ENCODE peak calls at places on chromosomes 16 and 17, in eight cellular contexts. R is upper lobe of right lung, Y is tibial artery, O is A673, Z is stomach, N is tibial nerve, B is ovary, C is heart right ventricle. A is an unnamed sample. For H3K4me1, the result is how much of the 10 kb centered on the place peaks cover.

GRCh38 chr16:86992587-86992986 is 324.6 kb downstream of the C16orf95 start:
- DNase-seq in R (no peak), Y (peak), O (no peak), Z (no peak), N (no peak), B (no peak), C (no peak), A (no peak)

GRCh38 chr17:43475494-43476089 is 8.2 kb upstream of the DHX8 start:
- DNase-seq in R (no peak), Y (no peak), O (no peak), Z (no peak), N (no peak), B (no peak), C (no peak), A (no peak)

GRCh38 chr17:9684955-9685621 is 39.8 kb downstream of the USP43 start:
- DNase-seq in R (no peak), Y (no peak), O (no peak), Z (no peak), N (no peak), B (no peak), C (no peak), A (no peak)

GRCh38 chr17:4483012-4483840 is 15.5 kb upstream of the SPNS2 start:
- DNase-seq in R (no peak), Y (no peak), O (no peak), Z (peak), N (no peak), B (no peak), C (no peak), A (peak)

GRCh38 chr17:75531724-75532090 is 6.2 kb downstream of the LLGL2 start:
- DNase-seq in R (peak), Y (no peak), O (no peak), Z (no peak), N (no peak), B (no peak), C (no peak), A (no peak)

GRCh38 chr16:30394603-30395154 is 541 bp upstream of the ZNF48 start:
- DNase-seq in R (no peak), Y (no peak), O (no peak), Z (no peak), N (no peak), B (no peak), C (no peak), A (no peak)

GRCh38 chr16:67723151-67723915 is 4.2 kb upstream of the GFOD2 start:
- DNase-seq in R (peak), Y (peak), O (no peak), Z (no peak), N (no peak), B (peak), C (no peak), A (no peak)

GRCh38 chr17:70862295-70862694 is 693.0 kb downstream of the KCNJ2 start:
- DNase-seq in R (no peak), Y (no peak), O (no peak), Z (no peak), N (no peak), B (no peak), C (no peak), A (no peak)

GRCh38 chr17:13036776-13037175 is 18.9 kb upstream of the ELAC2 start:
- DNase-seq in R (no peak), Y (no peak), O (no peak), Z (no peak), N (no peak), B (no peak), C (no peak), A (no peak)

GRCh38 chr17:21081967-21082366 is 39.2 kb upstream of the USP22 start:
- DNase-seq in R (no peak), Y (no peak), O (no peak), Z (no peak), N (no peak), B (no peak), C (no peak), A (no peak)

GRCh38 chr17:78953356-78954350 is 26.1 kb downstream of the LGALS3BP start:
- DNase-seq in R (no peak), Y (no peak), O (no peak), Z (no peak), N (no peak), B (peak), C (no peak), A (no peak)

GRCh38 chr16:16857012-16857411 is 478.1 kb downstream of the NPIPA7 start:
- DNase-seq in R (no peak), Y (no peak), O (no peak), Z (no peak), N (no peak), B (no peak), C (no peak), A (no peak)

GRCh38 chr17:42928714-42929496 is 28.3 kb downstream of the G6PC1 start:
- DNase-seq in R (no peak), Y (peak), O (peak), Z (peak), N (peak), B (peak), C (peak), A (peak)

GRCh38 chr16:14399397-14400284 is 230.4 kb downstream of the PARN start:
- DNase-seq in R (no peak), Y (peak), O (no peak), Z (no peak), N (peak), B (peak), C (peak), A (no peak)

GRCh38 chr17:49404906-49405305 is 9.8 kb downstream of the PHB1 start:
- DNase-seq in R (no peak), Y (no peak), O (no peak), Z (no peak), N (no peak), B (no peak), C (no peak), A (no peak)

GRCh38 chr16:64898159-64898558 is 223.7 kb downstream of the CDH11 start:
- DNase-seq in R (no peak), Y (no peak), O (no peak), Z (no peak), N (no peak), B (no peak), C (no peak), A (no peak)

GRCh38 chr17:28928061-28928460 is 23.3 kb downstream of the PHF12 start:
- DNase-seq in R (no peak), Y (no peak), O (no peak), Z (no peak), N (no peak), B (no peak), C (no peak), A (no peak)

GRCh38 chr17:66831383-66832220 is 3.3 kb upstream of the CACNG5 start:
- DNase-seq in R (no peak), Y (peak), O (peak), Z (no peak), N (no peak), B (no peak), C (no peak), A (no peak)

GRCh38 chr17:65121368-65121767 is 15.8 kb upstream of the RGS9 start:
- DNase-seq in R (no peak), Y (no peak), O (no peak), Z (no peak), N (no peak), B (no peak), C (no peak), A (no peak)

GRCh38 chr17:65121916-65122821 is 15.0 kb upstream of the RGS9 start:
- DNase-seq in R (no peak), Y (no peak), O (no peak), Z (no peak), N (no peak), B (no peak), C (no peak), A (peak)

GRCh38 chr17:65117384-65118035 is 19.7 kb upstream of the RGS9 start:
- DNase-seq in R (no peak), Y (no peak), O (no peak), Z (no peak), N (no peak), B (no peak), C (no peak), A (no peak)

GRCh38 chr17:65123757-65124675 is 13.2 kb upstream of the RGS9 start:
- DNase-seq in R (no peak), Y (no peak), O (no peak), Z (no peak), N (no peak), B (no peak), C (no peak), A (peak)

DNA sequence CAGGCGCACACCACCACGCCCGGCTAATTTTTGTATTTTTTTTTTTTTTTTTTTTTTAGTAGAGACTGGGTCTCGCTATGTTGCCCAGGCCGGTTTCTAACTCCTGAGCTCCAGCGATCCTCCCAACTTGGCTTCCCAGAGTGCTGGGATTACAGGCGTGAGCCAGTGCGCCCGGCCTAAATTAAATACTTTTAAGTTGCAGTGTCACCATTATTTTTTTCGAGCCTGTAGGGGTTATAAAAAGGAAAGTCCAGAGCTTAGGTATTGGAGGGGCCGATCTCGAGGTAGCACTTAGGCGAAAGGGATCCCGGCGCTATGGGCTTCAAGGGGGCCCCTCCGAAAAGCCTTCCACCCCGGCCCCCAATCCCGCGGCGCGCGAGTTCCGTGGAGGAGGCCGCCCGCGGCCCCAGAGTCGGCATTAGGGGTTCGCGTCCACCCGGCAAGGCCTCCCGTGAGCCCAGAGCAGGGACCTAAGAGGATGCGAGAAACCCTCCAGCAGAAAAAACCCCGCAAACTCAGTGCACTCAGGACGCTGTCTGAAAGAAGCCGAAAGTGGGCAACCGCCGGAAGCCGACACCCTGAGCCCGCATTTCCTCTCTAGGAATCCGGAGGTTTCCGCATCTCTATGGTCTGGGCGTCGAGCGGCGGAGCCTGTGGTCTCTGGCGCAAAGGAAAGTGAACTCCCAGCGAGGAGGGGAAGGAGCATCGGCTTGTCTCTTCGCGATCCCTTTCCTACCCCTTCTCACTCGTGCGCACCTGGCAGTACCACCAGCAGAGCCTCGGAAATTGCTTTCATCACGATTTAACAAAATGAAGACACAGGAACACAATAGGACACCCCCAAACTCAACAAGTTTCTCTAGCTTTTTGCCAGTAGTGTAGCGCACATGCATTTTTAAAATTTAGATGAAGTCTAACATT is 14.1 kb upstream of the RGS9 start:
- DNase-seq in R (peak), Y (peak), O (peak), Z (peak), N (peak), B (peak), C (peak), A (peak)
- TF ChIP-seq CTCF in R (no peak), Y (no peak), O (no peak), Z (no peak), N (no peak), B (no peak), C (no peak), A (no peak)

GRCh38 chr16:81633147-81633619 is 145.9 kb upstream of the PLCG2 start:
- DNase-seq in R (no peak), Y (no peak), O (no peak), Z (no peak), N (no peak), B (no peak), C (no peak), A (no peak)

GRCh38 chr16:81634380-81635121 is 144.5 kb upstream of the PLCG2 start:
- DNase-seq in R (no peak), Y (no peak), O (no peak), Z (no peak), N (no peak), B (no peak), C (no peak), A (no peak)

GRCh38 chr16:81635336-81635947 is 143.6 kb upstream of the PLCG2 start:
- DNase-seq in R (no peak), Y (no peak), O (no peak), Z (no peak), N (no peak), B (no peak), C (no peak), A (no peak)

GRCh38 chr16:81632392-81633146 is 146.5 kb upstream of the PLCG2 start:
- DNase-seq in R (no peak), Y (peak), O (no peak), Z (peak), N (no peak), B (no peak), C (no peak), A (no peak)

DNA sequence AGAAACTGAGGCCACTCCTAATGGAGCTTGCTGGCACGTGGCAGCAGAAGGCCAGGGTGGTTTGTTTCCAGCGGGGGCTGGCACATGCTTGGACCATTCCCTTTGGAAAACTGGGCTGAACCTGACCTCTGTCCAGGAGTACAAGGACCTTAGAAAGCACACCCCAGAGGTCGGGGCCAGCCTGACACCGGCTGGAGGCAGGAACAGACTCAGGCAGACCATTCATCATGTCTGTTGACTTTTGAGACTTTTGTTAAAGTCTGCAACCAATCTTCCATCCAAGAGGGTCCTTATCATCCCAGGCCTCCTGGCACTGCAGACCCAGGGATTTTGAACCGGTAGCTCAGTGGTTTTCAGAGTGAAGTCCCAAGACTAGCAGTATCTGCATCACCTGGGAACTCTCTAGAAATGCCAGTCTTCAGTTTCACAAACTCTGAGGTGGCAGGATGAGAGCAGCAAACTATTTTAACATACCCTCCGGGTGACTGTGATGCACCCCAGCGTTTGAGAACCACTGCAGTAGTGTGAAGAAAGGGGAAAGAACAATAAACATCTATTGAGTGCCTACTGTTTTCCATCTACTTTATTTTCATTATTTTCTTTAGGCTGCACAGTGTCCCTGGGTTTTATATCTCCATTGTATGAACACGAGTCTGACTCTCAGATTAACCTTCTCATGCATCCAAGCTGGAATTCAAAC is 145.3 kb upstream of the PLCG2 start:
- DNase-seq in R (no peak), Y (no peak), O (no peak), Z (no peak), N (no peak), B (no peak), C (no peak), A (no peak)
- H3K4me1 ChIP-seq in R (under half), Y (under half), O (under half), Z (half or more), N (under half), B (under half), C (under half), A (under half)

GRCh38 chr16:63228259-63228658 is 1192.0 kb upstream of the CDH8 start:
- DNase-seq in R (no peak), Y (no peak), O (no peak), Z (no peak), N (no peak), B (no peak), C (no peak), A (no peak)
- H3K4me3 ChIP-seq in R (no peak), Y (no peak), O (no peak), Z (no peak), N (no peak), B (no peak), C (no peak), A (no peak)

DNA sequence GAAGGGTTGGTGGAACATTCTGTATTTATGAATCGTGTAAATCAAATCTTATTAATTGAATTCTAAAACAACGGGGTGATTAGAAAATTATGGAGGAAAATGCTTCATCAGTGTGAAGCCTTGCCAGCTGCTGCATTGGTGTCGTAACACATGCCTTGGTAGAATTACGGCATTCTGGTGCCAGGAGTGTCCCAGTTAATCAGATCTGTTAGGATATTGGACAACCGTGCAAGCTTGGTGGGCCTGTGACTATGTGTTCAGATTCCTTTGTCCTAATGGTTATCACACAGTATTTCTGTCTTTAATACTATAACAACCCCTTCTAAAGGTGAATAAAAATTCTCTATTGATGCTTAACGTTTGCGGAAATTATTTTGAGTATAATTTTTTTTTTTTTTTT is 44.2 kb upstream of the TANC2 start:
- DNase-seq in R (no peak), Y (no peak), O (no peak), Z (no peak), N (no peak), B (no peak), C (no peak), A (no peak)
- TF ChIP-seq CTCF in R (no peak), Y (no peak), O (no peak), Z (no peak), N (no peak), B (no peak), C (no peak), A (no peak)

GRCh38 chr16:2531696-2532493 is 687 bp upstream of the CEMP1 start:
- DNase-seq in R (peak), Y (peak), O (peak), Z (peak), N (peak), B (peak), C (peak), A (peak)

GRCh38 chr16:2532494-2533141 is 1.4 kb upstream of the CEMP1 start:
- DNase-seq in R (peak), Y (peak), O (peak), Z (peak), N (peak), B (peak), C (peak), A (peak)

GRCh38 chr16:2533912-2534311 is 2.7 kb upstream of the CEMP1 start:
- DNase-seq in R (no peak), Y (no peak), O (no peak), Z (no peak), N (no peak), B (no peak), C (no peak), A (no peak)

GRCh38 chr16:2537451-2538379 is at the start of gene PDPK1:
- DNase-seq in R (peak), Y (peak), O (peak), Z (peak), N (peak), B (peak), C (peak), A (peak)

DNA sequence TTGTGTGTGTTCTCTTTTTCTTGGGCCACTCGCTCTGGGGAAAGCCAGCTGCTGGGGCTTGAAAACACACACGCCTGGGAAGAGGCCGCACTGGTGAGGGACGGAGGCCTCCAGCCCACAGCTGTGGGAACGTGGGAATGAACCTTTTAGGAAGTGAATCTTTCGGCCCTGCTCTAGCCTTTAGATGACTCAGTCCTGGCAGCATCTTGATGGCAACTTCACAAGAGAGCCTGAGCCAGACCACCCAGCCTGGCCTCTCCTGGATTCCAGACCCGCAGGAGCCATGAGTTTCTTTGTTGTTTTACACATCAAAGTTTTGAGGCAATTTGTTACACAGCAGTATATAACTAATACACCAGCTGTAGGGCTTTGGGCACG is 2.2 kb upstream of the PDPK1 start:
- DNase-seq in R (peak), Y (peak), O (no peak), Z (no peak), N (no peak), B (peak), C (no peak), A (peak)
- H3K4me1 ChIP-seq in R (under half), Y (under half), O (under half), Z (half or more), N (half or more), B (under half), C (half or more), A (under half)

GRCh38 chr17:40315206-40315605 is 6.2 kb downstream of the RARA start:
- DNase-seq in R (no peak), Y (peak), O (no peak), Z (peak), N (no peak), B (peak), C (no peak), A (no peak)

GRCh38 chr17:40315678-40316570 is 6.9 kb downstream of the RARA start:
- DNase-seq in R (peak), Y (peak), O (no peak), Z (peak), N (no peak), B (peak), C (no peak), A (peak)

GRCh38 chr17:40317880-40318834 is 9.2 kb downstream of the RARA start:
- DNase-seq in R (peak), Y (peak), O (peak), Z (peak), N (peak), B (peak), C (peak), A (peak)

GRCh38 chr17:40317345-40317873 is 8.4 kb downstream of the RARA start:
- DNase-seq in R (peak), Y (peak), O (peak), Z (peak), N (no peak), B (peak), C (peak), A (peak)

GRCh38 chr17:40316571-40317344 is 7.8 kb downstream of the RARA start:
- DNase-seq in R (peak), Y (peak), O (no peak), Z (peak), N (no peak), B (peak), C (peak), A (no peak)
- H3K4me3 ChIP-seq in R (peak), Y (peak), O (no peak), Z (peak), N (peak), B (peak), C (peak), A (no peak)